ENCODE peak calls at places on chromosomes 11 and 22, in five cellular contexts. One of them, this sample, is unnamed.
A peak's percentile ranks its signal among the peaks of the same experiment; 100 is the strongest.

GRCh38 chr22:32106930-32107329 is 52.2 kb downstream of the C22orf42 start:
- DNase-seq in A673: peak; percentile 29
- DNase-seq in body of pancreas: no peak
- DNase-seq in mammary epithelial cell: peak; percentile 39
- DNase-seq in brain microvascular endothelial cell: no peak
- DNase-seq in this sample: peak; percentile 9

GRCh38 chr11:27216268-27217149 is 146.5 kb downstream of the CCDC34 start:
- DNase-seq in mammary epithelial cell: no peak
- DNase-seq in brain microvascular endothelial cell: no peak
- DNase-seq in A673: peak; percentile 83
- DNase-seq in body of pancreas: peak; percentile 79
- DNase-seq in this sample: peak; percentile 54

GRCh38 chr11:44566952-44567875 is 1.8 kb downstream of the CD82 start:
- DNase-seq in brain microvascular endothelial cell: no peak
- DNase-seq in body of pancreas: no peak
- DNase-seq in mammary epithelial cell: no peak
- DNase-seq in A673: no peak
- DNase-seq in this sample: no peak

GRCh38 chr11:122198291-122198983 is 82.4 kb upstream of the BLID start:
- DNase-seq in A673: no peak
- DNase-seq in brain microvascular endothelial cell: no peak
- DNase-seq in body of pancreas: no peak
- DNase-seq in mammary epithelial cell: no peak
- DNase-seq in this sample: no peak

GRCh38 chr11:33620423-33621120 is 80.1 kb downstream of the C11orf91 start:
- DNase-seq in brain microvascular endothelial cell: peak; percentile 30
- DNase-seq in A673: peak; percentile 61
- DNase-seq in body of pancreas: no peak
- DNase-seq in mammary epithelial cell: peak; percentile 84
- DNase-seq in this sample: peak; percentile 84

GRCh38 chr11:95149659-95150294 is 60.1 kb downstream of the ENDOD1 start:
- DNase-seq in brain microvascular endothelial cell: no peak
- DNase-seq in body of pancreas: peak; percentile 58
- DNase-seq in mammary epithelial cell: peak; percentile 97
- DNase-seq in A673: no peak
- DNase-seq in this sample: peak; percentile 50

GRCh38 chr22:48560389-48560751 is 1267.3 kb downstream of the BRD1 start:
- DNase-seq in mammary epithelial cell: no peak
- DNase-seq in brain microvascular endothelial cell: no peak
- DNase-seq in A673: no peak
- DNase-seq in body of pancreas: no peak
- DNase-seq in this sample: no peak

GRCh38 chr22:43186272-43187170 is at the start of gene TTLL12:
- DNase-seq in A673: peak; percentile 68
- DNase-seq in brain microvascular endothelial cell: peak; percentile 7
- DNase-seq in mammary epithelial cell: peak; percentile 27
- DNase-seq in body of pancreas: peak; percentile 67
- DNase-seq in this sample: peak; percentile 35

GRCh38 chr11:111986589-111986988 is 38.6 kb upstream of the DLAT start:
- DNase-seq in brain microvascular endothelial cell: no peak
- DNase-seq in body of pancreas: no peak
- DNase-seq in mammary epithelial cell: no peak
- DNase-seq in A673: no peak
- DNase-seq in this sample: no peak

GRCh38 chr22:46297151-46297819 is 615 bp downstream of the GTSE1 start:
- DNase-seq in body of pancreas: peak; percentile 27
- DNase-seq in mammary epithelial cell: peak; percentile 45
- DNase-seq in A673: peak; percentile 31
- DNase-seq in brain microvascular endothelial cell: peak; percentile 20
- DNase-seq in this sample: peak; percentile 27

GRCh38 chr11:269146-269890 is 8.9 kb upstream of the NLRP6 start:
- DNase-seq in A673: no peak
- DNase-seq in body of pancreas: no peak
- DNase-seq in brain microvascular endothelial cell: no peak
- DNase-seq in mammary epithelial cell: no peak
- DNase-seq in this sample: no peak

GRCh38 chr11:103601230-103601846 is 435.1 kb upstream of the DDI1 start:
- DNase-seq in mammary epithelial cell: peak; percentile 52
- DNase-seq in body of pancreas: peak; percentile 48
- DNase-seq in brain microvascular endothelial cell: peak; percentile 61
- DNase-seq in A673: peak; percentile 80
- DNase-seq in this sample: peak; percentile 65

GRCh38 chr11:66055021-66055420 is 2.9 kb downstream of the SF3B2 start:
- DNase-seq in mammary epithelial cell: no peak
- DNase-seq in A673: no peak
- DNase-seq in brain microvascular endothelial cell: no peak
- DNase-seq in body of pancreas: no peak
- DNase-seq in this sample: no peak

GRCh38 chr22:47231759-47232158 is 469.3 kb downstream of the TBC1D22A start:
- DNase-seq in A673: no peak
- DNase-seq in body of pancreas: no peak
- DNase-seq in mammary epithelial cell: no peak
- DNase-seq in brain microvascular endothelial cell: no peak
- DNase-seq in this sample: no peak

GRCh38 chr22:28052818-28053217 is 133.8 kb upstream of the PITPNB start:
- DNase-seq in mammary epithelial cell: no peak
- DNase-seq in body of pancreas: no peak
- DNase-seq in A673: no peak
- DNase-seq in brain microvascular endothelial cell: no peak
- DNase-seq in this sample: no peak

GRCh38 chr11:128323381-128323780 is 264.0 kb downstream of the ETS1 start:
- DNase-seq in A673: no peak
- DNase-seq in brain microvascular endothelial cell: peak; percentile 25
- DNase-seq in mammary epithelial cell: no peak
- DNase-seq in body of pancreas: no peak
- DNase-seq in this sample: no peak

GRCh38 chr22:24969588-24970301 is 17.2 kb downstream of the KIAA1671 start:
- DNase-seq in brain microvascular endothelial cell: peak; percentile 39
- DNase-seq in body of pancreas: no peak
- DNase-seq in A673: no peak
- DNase-seq in mammary epithelial cell: peak; percentile 58
- DNase-seq in this sample: peak; percentile 78

GRCh38 chr22:46737976-46738641 is at the start of gene CERK:
- DNase-seq in body of pancreas: peak; percentile 83
- DNase-seq in brain microvascular endothelial cell: no peak
- DNase-seq in A673: peak; percentile 87
- DNase-seq in mammary epithelial cell: no peak
- DNase-seq in this sample: peak; percentile 75

GRCh38 chr11:131867457-131868257 is 497.2 kb downstream of the NTM start:
- DNase-seq in brain microvascular endothelial cell: peak; percentile 91
- DNase-seq in A673: peak; percentile 91
- DNase-seq in mammary epithelial cell: peak; percentile 70
- DNase-seq in body of pancreas: peak; percentile 78
- DNase-seq in this sample: peak; percentile 91

GRCh38 chr11:64629796-64630562 is 39.0 kb downstream of the SLC22A12 start:
- DNase-seq in brain microvascular endothelial cell: no peak
- DNase-seq in A673: peak; percentile 37
- DNase-seq in mammary epithelial cell: no peak
- DNase-seq in body of pancreas: peak; percentile 65
- DNase-seq in this sample: no peak

GRCh38 chr11:35798983-35799382 is 136.4 kb downstream of the TRIM44 start:
- DNase-seq in body of pancreas: peak; percentile 28
- DNase-seq in mammary epithelial cell: no peak
- DNase-seq in brain microvascular endothelial cell: no peak
- DNase-seq in A673: no peak
- DNase-seq in this sample: no peak

GRCh38 chr11:35800970-35801953 is 138.7 kb downstream of the TRIM44 start:
- DNase-seq in brain microvascular endothelial cell: no peak
- DNase-seq in mammary epithelial cell: no peak
- DNase-seq in body of pancreas: no peak
- DNase-seq in A673: no peak
- DNase-seq in this sample: peak; percentile 37

GRCh38 chr11:35802221-35802620 is 139.6 kb downstream of the TRIM44 start:
- DNase-seq in body of pancreas: no peak
- DNase-seq in brain microvascular endothelial cell: no peak
- DNase-seq in A673: no peak
- DNase-seq in mammary epithelial cell: peak; percentile 51
- DNase-seq in this sample: no peak

GRCh38 chr11:35798423-35798822 is 135.8 kb downstream of the TRIM44 start:
- DNase-seq in body of pancreas: no peak
- DNase-seq in mammary epithelial cell: peak; percentile 49
- DNase-seq in A673: no peak
- DNase-seq in brain microvascular endothelial cell: no peak
- DNase-seq in this sample: no peak

DNA sequence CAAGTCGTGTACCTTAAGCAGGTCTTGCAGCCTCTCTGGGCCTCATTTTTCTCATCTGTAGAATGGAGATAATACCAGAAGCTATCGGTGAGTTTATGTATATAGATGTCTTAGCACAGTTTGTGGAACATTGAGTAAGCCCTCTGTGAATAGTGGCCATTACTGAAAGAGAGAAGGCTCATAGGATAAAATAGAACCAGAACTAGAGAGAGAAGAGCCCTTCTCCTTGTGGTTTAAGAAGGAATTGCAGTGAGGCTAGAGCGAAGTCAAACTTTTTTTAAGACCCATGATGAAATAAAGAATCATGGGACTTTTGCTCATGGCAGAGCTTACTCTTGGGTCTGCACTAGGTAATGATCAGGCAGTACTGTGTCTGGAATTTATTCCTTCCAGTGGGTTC is 137.1 kb downstream of the TRIM44 start:
- DNase-seq in mammary epithelial cell: no peak
- DNase-seq in A673: no peak
- DNase-seq in brain microvascular endothelial cell: no peak
- DNase-seq in body of pancreas: no peak
- DNase-seq in this sample: no peak
- TF ChIP-seq CTCF in mammary epithelial cell: peak; percentile 25
- TF ChIP-seq CTCF in A673: peak; percentile 43
- TF ChIP-seq CTCF in brain microvascular endothelial cell: peak; percentile 36
- TF ChIP-seq CTCF in body of pancreas: no peak
- TF ChIP-seq CTCF in this sample: no peak

DNA sequence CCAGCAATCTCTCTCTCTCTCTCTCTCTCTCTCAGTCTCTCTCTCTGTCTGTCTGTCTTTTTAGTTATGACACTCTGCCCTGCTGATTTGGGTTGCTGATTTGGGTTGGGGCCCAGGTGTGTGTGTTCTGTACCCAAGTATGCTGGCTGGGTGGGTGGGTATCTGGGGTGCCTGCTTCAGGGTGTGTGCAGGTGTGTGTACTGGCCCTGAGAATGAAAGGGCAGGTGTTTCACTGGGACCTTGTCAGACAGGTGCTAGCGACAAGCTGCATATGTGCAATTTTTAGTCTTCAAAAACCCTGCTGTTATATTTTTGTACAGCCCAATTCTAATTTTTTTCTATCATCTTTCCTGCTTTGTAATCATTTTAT is 940 bp downstream of the CSF2RB start:
- DNase-seq in brain microvascular endothelial cell: no peak
- DNase-seq in mammary epithelial cell: no peak
- DNase-seq in A673: no peak
- DNase-seq in body of pancreas: no peak
- DNase-seq in this sample: no peak
- H3K4me3 ChIP-seq in brain microvascular endothelial cell: no peak overlapping the region
- H3K4me3 ChIP-seq in mammary epithelial cell: no peak overlapping the region
- H3K4me3 ChIP-seq in A673: no peak overlapping the region
- H3K4me3 ChIP-seq in body of pancreas: no peak overlapping the region
- H3K4me3 ChIP-seq in this sample: no peak overlapping the region

DNA sequence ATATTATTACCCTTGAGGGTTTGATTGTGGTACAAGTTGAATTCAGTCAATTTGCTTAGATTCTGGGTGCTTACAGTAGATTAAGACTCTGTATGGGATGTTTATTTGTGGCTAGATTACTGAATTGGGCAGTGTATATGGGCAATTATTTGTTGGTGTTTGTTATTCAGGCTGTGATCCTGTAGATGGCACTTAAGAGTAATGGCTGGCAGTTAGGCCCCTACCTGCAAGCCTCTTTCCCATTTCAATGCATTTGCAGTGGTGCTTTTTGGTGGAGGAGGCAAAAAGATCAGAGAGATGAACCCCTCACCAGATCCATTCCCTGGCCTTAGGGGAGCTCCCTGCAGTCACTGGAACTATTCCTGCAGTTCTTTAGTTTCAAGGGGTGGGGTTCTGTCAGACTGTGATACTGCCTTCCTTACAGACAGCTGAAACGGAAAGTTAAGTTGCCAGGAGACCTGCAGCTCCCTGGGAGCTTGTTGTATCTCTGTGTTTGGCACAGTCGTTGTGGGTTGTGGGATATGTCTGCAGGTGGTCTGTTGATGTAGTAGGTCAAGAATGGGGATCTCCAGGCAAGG is 199.5 kb downstream of the AASDHPPT start:
- DNase-seq in brain microvascular endothelial cell: no peak
- DNase-seq in A673: no peak
- DNase-seq in mammary epithelial cell: no peak
- DNase-seq in body of pancreas: no peak
- DNase-seq in this sample: peak; percentile 29
- TF ChIP-seq CTCF in brain microvascular endothelial cell: peak; percentile 56
- TF ChIP-seq CTCF in A673: peak; percentile 33
- TF ChIP-seq CTCF in mammary epithelial cell: peak; percentile 22
- TF ChIP-seq CTCF in body of pancreas: no peak
- TF ChIP-seq CTCF in this sample: peak; percentile 52

GRCh38 chr11:70088735-70089250 is 10.7 kb downstream of the ANO1 start:
- DNase-seq in A673: no peak
- DNase-seq in mammary epithelial cell: no peak
- DNase-seq in brain microvascular endothelial cell: no peak
- DNase-seq in body of pancreas: no peak
- DNase-seq in this sample: no peak

GRCh38 chr11:70087446-70088167 is 9.5 kb downstream of the ANO1 start:
- DNase-seq in brain microvascular endothelial cell: no peak
- DNase-seq in mammary epithelial cell: no peak
- DNase-seq in body of pancreas: no peak
- DNase-seq in A673: peak; percentile 26
- DNase-seq in this sample: no peak

GRCh38 chr11:70084046-70084984 is 6.2 kb downstream of the ANO1 start:
- DNase-seq in A673: no peak
- DNase-seq in brain microvascular endothelial cell: no peak
- DNase-seq in mammary epithelial cell: no peak
- DNase-seq in body of pancreas: no peak
- DNase-seq in this sample: no peak

GRCh38 chr11:70082829-70083228 is 4.7 kb downstream of the ANO1 start:
- DNase-seq in body of pancreas: no peak
- DNase-seq in A673: no peak
- DNase-seq in brain microvascular endothelial cell: no peak
- DNase-seq in mammary epithelial cell: no peak
- DNase-seq in this sample: no peak

DNA sequence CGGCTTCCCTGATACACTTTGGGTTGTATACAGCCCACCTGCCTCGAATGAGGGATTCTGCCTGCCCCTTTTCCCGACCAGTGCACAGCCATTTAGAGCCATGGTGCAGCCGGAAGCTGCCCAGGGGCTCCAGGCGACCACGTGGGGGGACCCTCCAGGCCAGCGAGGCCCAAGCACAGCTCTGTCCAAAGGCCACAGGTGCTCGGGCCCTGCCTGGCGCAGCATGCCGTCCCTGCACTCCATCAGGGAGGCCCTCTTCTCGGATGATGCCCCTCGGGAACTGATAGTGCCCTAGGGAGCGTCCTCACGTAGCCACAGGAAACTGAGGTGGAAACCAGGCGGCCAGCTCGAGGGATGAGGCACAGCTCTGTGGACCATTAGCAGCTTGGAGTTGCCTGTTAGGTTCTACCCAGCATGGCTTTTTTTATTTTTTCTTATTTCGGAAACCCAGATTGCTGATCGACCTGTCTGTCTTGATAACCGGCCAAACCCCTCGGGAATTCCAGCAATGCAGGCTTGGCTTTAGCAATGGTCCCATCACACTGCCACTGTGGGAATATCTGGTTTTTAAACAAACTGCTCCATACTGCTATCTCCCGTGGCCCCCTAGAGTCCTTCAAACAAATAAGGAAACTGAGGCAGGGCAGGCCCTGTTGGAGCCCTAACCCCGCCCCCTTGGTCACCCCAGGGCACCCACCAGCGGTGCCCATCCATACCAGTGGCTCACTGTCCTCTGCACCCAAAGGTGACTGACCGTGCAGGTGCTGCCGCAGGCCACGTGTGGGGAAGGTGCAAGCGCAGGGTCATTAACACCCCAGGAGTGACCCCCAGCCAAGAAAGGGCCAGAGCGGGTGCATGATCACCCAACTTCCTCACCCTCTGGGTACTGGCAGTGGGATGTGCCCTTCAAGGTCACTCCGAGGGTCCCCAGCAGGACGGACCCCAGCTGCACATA is 8.0 kb downstream of the ANO1 start:
- DNase-seq in mammary epithelial cell: no peak
- DNase-seq in body of pancreas: peak; percentile 43
- DNase-seq in A673: no peak
- DNase-seq in brain microvascular endothelial cell: no peak
- DNase-seq in this sample: no peak
- H3K4me3 ChIP-seq in mammary epithelial cell: no peak overlapping the region
- H3K4me3 ChIP-seq in body of pancreas: no peak overlapping the region
- H3K4me3 ChIP-seq in A673: no peak overlapping the region
- H3K4me3 ChIP-seq in brain microvascular endothelial cell: no peak overlapping the region
- H3K4me3 ChIP-seq in this sample: no peak overlapping the region